ENCODE peak calls at places on chromosomes 6 and 20, in five cellular contexts. A is HCT116, K is H1, I is GM12878, J is K562. G is an unnamed sample.

GRCh38 chr6:162625846-162626540 is 101.6 kb downstream of the PRKN start:
- DNase-seq in A (no peak), I (no peak), J (no peak), K (no peak), G (no peak)

GRCh38 chr20:33663161-33664084 is 1.3 kb downstream of the C20orf144 start:
- DNase-seq in A (no peak), I (no peak), K (peak), J (peak), G (peak)

GRCh38 chr6:22295145-22295544 is 1.7 kb downstream of the PRL start:
- DNase-seq in I (no peak), J (no peak), K (no peak), A (no peak), G (no peak)

GRCh38 chr20:44006578-44006977 is 91.9 kb downstream of the TOX2 start:
- DNase-seq in I (no peak), J (peak), A (no peak), K (no peak), G (no peak)

GRCh38 chr6:36033935-36034334 is 6.3 kb downstream of the MAPK14 start:
- DNase-seq in A (no peak), I (no peak), J (peak), K (no peak), G (no peak)

GRCh38 chr20:44075191-44075949 is 111.6 kb downstream of the JPH2 start:
- DNase-seq in J (no peak), I (no peak), K (peak), A (no peak), G (no peak)

GRCh38 chr6:137819740-137820139 is 47.3 kb upstream of the TNFAIP3 start:
- DNase-seq in K (no peak), A (no peak), J (no peak), I (peak), G (no peak)

GRCh38 chr6:73134588-73134987 is 90.7 kb downstream of the KHDC1L start:
- DNase-seq in J (peak), K (peak), A (peak), I (no peak), G (peak)

GRCh38 chr20:50279988-50280850 is 89.6 kb downstream of the CEBPB start:
- DNase-seq in A (no peak), I (no peak), K (no peak), J (no peak), G (no peak)

GRCh38 chr20:25006431-25007167 is 14.0 kb upstream of the APMAP start:
- DNase-seq in A (no peak), K (no peak), J (no peak), I (no peak), G (no peak)

GRCh38 chr6:74892091-74892490 is 313.8 kb downstream of the COL12A1 start:
- DNase-seq in I (no peak), K (no peak), A (no peak), J (no peak), G (no peak)

GRCh38 chr6:41182069-41183034 is 18.6 kb downstream of the TREML2 start:
- DNase-seq in K (peak), I (no peak), A (peak), J (peak), G (peak)

GRCh38 chr6:170034294-170034693 is 256.6 kb downstream of the DLL1 start:
- DNase-seq in I (no peak), J (no peak), K (no peak), A (no peak), G (no peak)

GRCh38 chr6:76439811-76440210 is 367.3 kb upstream of the IMPG1 start:
- DNase-seq in K (no peak), J (no peak), I (no peak), A (no peak), G (no peak)

DNA sequence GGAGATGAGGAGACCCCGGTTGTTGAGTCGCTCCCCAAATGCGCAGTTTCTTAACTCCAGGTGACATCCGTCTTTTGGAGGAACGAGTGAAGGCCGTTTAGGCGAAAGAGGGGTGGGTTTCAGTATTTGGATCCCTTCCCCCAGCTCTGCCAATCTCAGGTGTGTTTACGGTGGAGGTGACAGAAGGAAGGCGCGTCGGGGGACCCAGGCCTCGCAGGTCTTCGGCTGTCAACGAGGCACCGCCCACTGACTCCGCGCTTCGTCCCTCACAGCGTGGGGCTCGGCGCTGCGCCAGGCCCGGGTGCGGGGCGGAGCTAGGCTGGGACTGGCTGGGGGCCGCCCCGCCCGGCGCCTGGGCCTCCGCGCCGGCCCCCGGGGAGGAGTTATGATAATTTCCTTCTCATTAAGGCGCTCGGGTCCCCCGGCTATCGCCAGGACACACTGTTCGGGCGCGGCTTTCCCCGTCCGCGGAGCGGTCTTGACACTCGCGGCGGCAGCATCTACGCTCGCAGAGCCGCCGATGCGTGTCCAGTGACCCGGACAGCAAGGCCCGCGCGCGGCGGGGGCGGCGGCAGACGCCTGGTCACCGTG is at the start of gene TFAP2C:
- DNase-seq in I (no peak), A (peak), K (peak), J (peak), G (no peak)
- TF ChIP-seq SIN3A in I (no peak), A (no peak), K (peak), J (no peak), G (no peak)

GRCh38 chr20:47825011-47825762 is 39.9 kb upstream of the SULF2 start:
- DNase-seq in J (no peak), I (no peak), K (no peak), A (no peak), G (no peak)
- TF ChIP-seq SP1 in J (no peak), I (no peak), K (no peak), A (no peak), G (no peak)

DNA sequence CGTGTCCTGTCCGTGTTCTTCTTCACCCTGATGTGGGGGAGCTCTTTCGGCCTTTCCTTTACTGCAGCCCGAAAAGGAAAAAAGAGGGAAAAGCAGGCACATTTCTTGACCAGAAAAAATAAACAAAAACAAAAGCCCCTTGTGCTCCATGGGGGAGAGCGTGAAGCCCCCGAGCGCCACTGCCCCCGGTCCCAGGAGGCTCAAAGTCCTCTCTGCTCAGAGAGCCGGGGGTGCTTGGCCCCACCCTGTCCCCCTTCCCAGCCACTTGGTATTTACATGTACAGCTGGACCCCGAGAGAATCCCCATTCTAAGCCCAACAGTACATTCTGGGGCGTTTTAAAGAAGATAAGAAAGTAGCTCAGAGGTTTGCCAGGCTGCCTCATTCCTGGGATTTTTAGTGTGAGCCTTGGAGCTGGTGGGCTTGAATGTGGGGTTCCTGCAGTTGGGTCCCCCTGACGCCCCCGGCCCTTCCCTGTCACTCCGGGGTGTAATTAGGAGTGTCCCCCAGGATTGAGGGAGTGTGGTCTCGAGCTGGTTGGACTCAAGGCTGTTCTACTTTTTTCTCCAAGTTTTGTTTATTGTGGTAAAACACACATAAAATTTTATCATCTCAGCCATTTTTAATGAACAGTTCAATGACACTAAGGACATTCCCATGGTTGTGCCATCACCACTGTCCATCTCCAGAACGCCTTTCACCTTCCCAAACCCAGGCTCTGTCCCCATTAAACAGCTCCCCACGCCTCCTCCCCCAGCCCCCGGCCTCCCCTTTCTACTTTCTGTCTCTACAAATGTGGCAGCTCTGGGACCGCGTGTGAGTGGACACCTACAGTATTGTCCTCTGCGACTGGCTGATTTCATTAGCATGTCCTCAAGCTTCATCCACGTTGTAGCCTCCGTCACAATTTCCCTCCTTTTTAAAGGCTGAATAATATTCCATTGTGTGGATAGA is 55.7 kb upstream of the BHLHE23 start:
- DNase-seq in A (no peak), I (no peak), J (no peak), K (peak), G (no peak)
- TF ChIP-seq MAX in A (no peak), I (no peak), J (no peak), K (no peak), G (no peak)

DNA sequence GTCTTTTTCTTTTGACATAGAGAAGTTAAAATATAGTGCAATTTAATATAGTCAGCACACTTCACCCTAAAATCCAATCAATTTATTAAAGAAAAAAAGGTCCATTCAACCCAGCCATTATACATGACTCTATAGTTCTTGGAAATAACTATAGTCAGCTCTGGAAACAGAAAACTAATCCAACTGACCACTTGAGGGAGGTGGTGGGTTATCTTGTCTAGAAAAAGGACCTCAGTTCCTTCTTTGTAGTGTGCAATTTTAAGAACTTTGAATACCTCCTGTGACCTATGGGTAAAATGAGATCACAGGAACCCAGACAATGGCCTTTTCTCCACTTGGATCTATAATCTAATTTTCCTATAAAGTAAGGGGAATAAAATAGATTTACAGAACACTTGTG is 163.6 kb upstream of the CENPW start:
- DNase-seq in J (peak), I (no peak), K (no peak), A (no peak), G (peak)
- TF ChIP-seq SIN3A in J (no peak), I (no peak), K (no peak), A (no peak), G (no peak)

G was measured in HepG2.